ENCODE peak calls at places on chromosomes 12 and 14, in four cellular contexts. U is SK-N-SH treated with all-trans-retinoic acid at 6 μM for 48 hours; J is activated CD4-positive, alpha-beta T cell treated with anti-CD3 and anti-CD28 coated beads for 36 hours; F is Panc1. L is an unnamed sample.

GRCh38 chr14:96160913-96161310 is 43.7 kb upstream of the BDKRB2 start:
- ATAC-seq in U (no peak), J (no peak), F (no peak), L (no peak)

GRCh38 chr12:68397566-68398158 is 65.5 kb upstream of the MDM1 start:
- ATAC-seq in U (no peak), J (no peak), F (no peak), L (no peak)

GRCh38 chr12:101969-102878 is 35.7 kb downstream of the IQSEC3 start:
- ATAC-seq in U (peak; percentile 47), J (peak; percentile 65), F (peak; percentile 55), L (no peak)

GRCh38 chr12:122499991-122500684 is 594 bp downstream of the ZCCHC8 start:
- ATAC-seq in U (peak; percentile 37), J (peak; percentile 0), F (peak; percentile 33), L (peak; percentile 9)

GRCh38 chr12:104738841-104739642 is 219.0 kb downstream of the SLC41A2 start:
- ATAC-seq in U (no peak), J (no peak), F (no peak), L (no peak)

GRCh38 chr12:39443704-39444234 is 849 bp upstream of the KIF21A start:
- ATAC-seq in U (peak; percentile 9), J (no peak), F (peak; percentile 32), L (no peak)

GRCh38 chr12:16027012-16027411 is 115.9 kb downstream of the DERA start:
- ATAC-seq in U (peak; percentile 42), J (no peak), F (no peak), L (no peak)

GRCh38 chr14:35480119-35480769 is 53.7 kb upstream of the INSM2 start:
- ATAC-seq in U (no peak), J (peak; percentile 93), F (no peak), L (peak; percentile 89)